ENCODE peak calls at places on chromosomes 5 and 9, in six cellular contexts. One of them, this sample, is unnamed.

GRCh38 chr5:72465068-72465467 is 42.1 kb downstream of the ZNF366 start:
- DNase-seq in PC-3: no peak
- DNase-seq in PC-9: no peak
- DNase-seq in hepatocyte: no peak
- DNase-seq in GM23248: no peak
- DNase-seq in HepG2: no peak
- DNase-seq in this sample: no peak

GRCh38 chr5:82754759-82755158 is 322.4 kb downstream of the TMEM167A start:
- DNase-seq in GM23248: no peak
- DNase-seq in PC-9: no peak
- DNase-seq in HepG2: no peak
- DNase-seq in hepatocyte: no peak
- DNase-seq in PC-3: no peak
- DNase-seq in this sample: no peak

GRCh38 chr9:112447283-112447761 is 39.3 kb upstream of the KIAA1958 start:
- DNase-seq in PC-3: no peak
- DNase-seq in hepatocyte: peak; percentile 34
- DNase-seq in HepG2: no peak
- DNase-seq in GM23248: peak; percentile 90
- DNase-seq in PC-9: no peak
- DNase-seq in this sample: no peak

GRCh38 chr9:87290241-87290700 is 207.4 kb upstream of the DAPK1 start:
- DNase-seq in hepatocyte: peak; percentile 27
- DNase-seq in PC-9: no peak
- DNase-seq in GM23248: peak; percentile 55
- DNase-seq in HepG2: no peak
- DNase-seq in PC-3: no peak
- DNase-seq in this sample: no peak

GRCh38 chr9:88533951-88534455 is 975 bp upstream of the NXNL2 start:
- DNase-seq in GM23248: peak; percentile 65
- DNase-seq in PC-9: peak; percentile 41
- DNase-seq in HepG2: no peak
- DNase-seq in PC-3: peak; percentile 57
- DNase-seq in hepatocyte: peak; percentile 73
- DNase-seq in this sample: no peak

GRCh38 chr9:114166103-114166470 is 10.8 kb downstream of the COL27A1 start:
- DNase-seq in hepatocyte: no peak
- DNase-seq in GM23248: no peak
- DNase-seq in PC-9: no peak
- DNase-seq in HepG2: no peak
- DNase-seq in PC-3: no peak
- DNase-seq in this sample: no peak

GRCh38 chr9:11064853-11065252 is 452.1 kb upstream of the PTPRD start:
- DNase-seq in GM23248: no peak
- DNase-seq in HepG2: peak; percentile 5
- DNase-seq in hepatocyte: no peak
- DNase-seq in PC-3: no peak
- DNase-seq in PC-9: peak; percentile 91
- DNase-seq in this sample: no peak

GRCh38 chr5:152883061-152883460 is 478.0 kb upstream of the NMUR2 start:
- DNase-seq in PC-9: no peak
- DNase-seq in PC-3: no peak
- DNase-seq in GM23248: no peak
- DNase-seq in HepG2: no peak
- DNase-seq in hepatocyte: no peak
- DNase-seq in this sample: no peak

GRCh38 chr9:79630521-79631403 is 59.0 kb downstream of the TLE4 start:
- DNase-seq in hepatocyte: no peak
- DNase-seq in HepG2: no peak
- DNase-seq in PC-3: no peak
- DNase-seq in PC-9: no peak
- DNase-seq in GM23248: no peak
- DNase-seq in this sample: no peak

GRCh38 chr9:38074441-38074943 is 5.5 kb upstream of the SHB start:
- DNase-seq in PC-9: no peak
- DNase-seq in GM23248: peak; percentile 53
- DNase-seq in PC-3: no peak
- DNase-seq in HepG2: peak; percentile 72
- DNase-seq in hepatocyte: no peak
- DNase-seq in this sample: no peak

GRCh38 chr5:683619-684481 is 9.3 kb downstream of the TPPP start:
- DNase-seq in PC-3: no peak
- DNase-seq in HepG2: no peak
- DNase-seq in GM23248: no peak
- DNase-seq in hepatocyte: no peak
- DNase-seq in PC-9: peak; percentile 73
- DNase-seq in this sample: no peak

GRCh38 chr9:107422189-107422802 is 67.3 kb downstream of the KLF4 start:
- DNase-seq in HepG2: peak; percentile 73
- DNase-seq in GM23248: peak; percentile 85
- DNase-seq in hepatocyte: peak; percentile 90
- DNase-seq in PC-3: peak; percentile 75
- DNase-seq in PC-9: peak; percentile 65
- DNase-seq in this sample: peak; percentile 53

GRCh38 chr9:119902611-119903010 is 533.4 kb upstream of the BRINP1 start:
- DNase-seq in PC-3: no peak
- DNase-seq in hepatocyte: no peak
- DNase-seq in HepG2: no peak
- DNase-seq in GM23248: no peak
- DNase-seq in PC-9: no peak
- DNase-seq in this sample: no peak

GRCh38 chr9:114098660-114099522 is at the start of gene KIF12:
- DNase-seq in PC-9: no peak
- DNase-seq in PC-3: peak; percentile 25
- DNase-seq in HepG2: peak; percentile 74
- DNase-seq in hepatocyte: peak; percentile 91
- DNase-seq in GM23248: peak; percentile 26
- DNase-seq in this sample: no peak

GRCh38 chr9:100104314-100104713 is 5.3 kb downstream of the INVS start:
- DNase-seq in PC-9: no peak
- DNase-seq in PC-3: peak; percentile 55
- DNase-seq in HepG2: no peak
- DNase-seq in hepatocyte: no peak
- DNase-seq in GM23248: peak; percentile 50
- DNase-seq in this sample: no peak

GRCh38 chr5:122259995-122260394 is 52.0 kb upstream of the SNCAIP start:
- DNase-seq in PC-9: no peak
- DNase-seq in PC-3: peak; percentile 5
- DNase-seq in hepatocyte: peak; percentile 47
- DNase-seq in GM23248: peak; percentile 95
- DNase-seq in HepG2: peak; percentile 1
- DNase-seq in this sample: no peak

GRCh38 chr5:137415231-137415681 is 83.9 kb downstream of the SPOCK1 start:
- DNase-seq in PC-9: no peak
- DNase-seq in PC-3: peak; percentile 61
- DNase-seq in hepatocyte: no peak
- DNase-seq in HepG2: no peak
- DNase-seq in GM23248: peak; percentile 91
- DNase-seq in this sample: no peak

GRCh38 chr5:151647320-151647861 is 39.3 kb downstream of the SPARC start:
- DNase-seq in HepG2: no peak
- DNase-seq in PC-3: peak; percentile 41
- DNase-seq in hepatocyte: no peak
- DNase-seq in PC-9: peak; percentile 78
- DNase-seq in GM23248: no peak
- DNase-seq in this sample: no peak

GRCh38 chr5:58629190-58630159 is 46.6 kb downstream of the RAB3C start:
- DNase-seq in hepatocyte: peak; percentile 50
- DNase-seq in GM23248: no peak
- DNase-seq in PC-9: no peak
- DNase-seq in PC-3: no peak
- DNase-seq in HepG2: peak; percentile 7
- DNase-seq in this sample: no peak

GRCh38 chr9:82882744-82883143 is 180.2 kb downstream of the RASEF start:
- DNase-seq in PC-9: no peak
- DNase-seq in GM23248: no peak
- DNase-seq in HepG2: no peak
- DNase-seq in hepatocyte: no peak
- DNase-seq in PC-3: peak; percentile 43
- DNase-seq in this sample: no peak

GRCh38 chr9:134370213-134370492 is 43.9 kb downstream of the RXRA start:
- DNase-seq in GM23248: no peak
- DNase-seq in hepatocyte: no peak
- DNase-seq in PC-9: no peak
- DNase-seq in HepG2: no peak
- DNase-seq in PC-3: no peak
- DNase-seq in this sample: no peak

GRCh38 chr5:150159741-150160179 is 4.1 kb upstream of the PDGFRB start:
- DNase-seq in PC-3: no peak
- DNase-seq in GM23248: peak; percentile 89
- DNase-seq in hepatocyte: no peak
- DNase-seq in HepG2: no peak
- DNase-seq in PC-9: no peak
- DNase-seq in this sample: peak; percentile 84

GRCh38 chr5:81657386-81657785 is 93.5 kb downstream of the SSBP2 start:
- DNase-seq in PC-3: peak; percentile 68
- DNase-seq in HepG2: no peak
- DNase-seq in hepatocyte: peak; percentile 14
- DNase-seq in GM23248: no peak
- DNase-seq in PC-9: no peak
- DNase-seq in this sample: no peak

GRCh38 chr9:14893280-14893679 is 16.9 kb downstream of the FREM1 start:
- DNase-seq in PC-3: no peak
- DNase-seq in PC-9: no peak
- DNase-seq in hepatocyte: no peak
- DNase-seq in GM23248: no peak
- DNase-seq in HepG2: no peak
- DNase-seq in this sample: no peak

GRCh38 chr9:113640418-113640817 is 176.9 kb downstream of the RGS3 start:
- DNase-seq in HepG2: no peak
- DNase-seq in PC-9: no peak
- DNase-seq in GM23248: no peak
- DNase-seq in hepatocyte: no peak
- DNase-seq in PC-3: no peak
- DNase-seq in this sample: no peak

GRCh38 chr5:177546262-177546741 is 8.1 kb downstream of the FAM193B start:
- DNase-seq in PC-3: peak; percentile 99
- DNase-seq in GM23248: peak; percentile 97
- DNase-seq in hepatocyte: peak; percentile 74
- DNase-seq in HepG2: peak; percentile 93
- DNase-seq in PC-9: peak; percentile 95
- DNase-seq in this sample: no peak

GRCh38 chr5:143879646-143880045 is 67.7 kb downstream of the HMHB1 start:
- DNase-seq in HepG2: peak; percentile 5
- DNase-seq in GM23248: no peak
- DNase-seq in PC-3: no peak
- DNase-seq in hepatocyte: no peak
- DNase-seq in PC-9: no peak
- DNase-seq in this sample: no peak

GRCh38 chr5:36378551-36378950 is 76.8 kb upstream of the RANBP3L start:
- DNase-seq in PC-9: no peak
- DNase-seq in GM23248: peak; percentile 59
- DNase-seq in hepatocyte: no peak
- DNase-seq in HepG2: no peak
- DNase-seq in PC-3: no peak
- DNase-seq in this sample: no peak

GRCh38 chr5:530556-530955 is 6.3 kb upstream of the SLC9A3 start:
- DNase-seq in PC-3: no peak
- DNase-seq in hepatocyte: no peak
- DNase-seq in PC-9: no peak
- DNase-seq in GM23248: no peak
- DNase-seq in HepG2: no peak
- DNase-seq in this sample: no peak

GRCh38 chr5:115551415-115551814 is 6.8 kb upstream of the FEM1C start:
- DNase-seq in GM23248: peak; percentile 57
- DNase-seq in HepG2: no peak
- DNase-seq in PC-3: peak; percentile 52
- DNase-seq in hepatocyte: peak; percentile 39
- DNase-seq in PC-9: peak; percentile 45
- DNase-seq in this sample: no peak

GRCh38 chr5:39432687-39433086 is 7.9 kb upstream of the DAB2 start:
- DNase-seq in PC-3: no peak
- DNase-seq in GM23248: no peak
- DNase-seq in PC-9: no peak
- DNase-seq in hepatocyte: peak; percentile 33
- DNase-seq in HepG2: no peak
- DNase-seq in this sample: no peak

GRCh38 chr9:2264081-2264480 is 248.9 kb downstream of the SMARCA2 start:
- DNase-seq in hepatocyte: no peak
- DNase-seq in PC-9: no peak
- DNase-seq in PC-3: no peak
- DNase-seq in GM23248: no peak
- DNase-seq in HepG2: no peak
- DNase-seq in this sample: no peak

GRCh38 chr9:2262371-2262770 is 247.2 kb downstream of the SMARCA2 start:
- DNase-seq in PC-9: no peak
- DNase-seq in GM23248: no peak
- DNase-seq in PC-3: no peak
- DNase-seq in hepatocyte: no peak
- DNase-seq in HepG2: no peak
- DNase-seq in this sample: no peak

GRCh38 chr9:2261421-2262103 is 246.4 kb downstream of the SMARCA2 start:
- DNase-seq in GM23248: no peak
- DNase-seq in PC-9: no peak
- DNase-seq in PC-3: no peak
- DNase-seq in HepG2: no peak
- DNase-seq in hepatocyte: no peak
- DNase-seq in this sample: no peak

GRCh38 chr9:2262809-2263510 is 247.8 kb downstream of the SMARCA2 start:
- DNase-seq in GM23248: no peak
- DNase-seq in PC-9: no peak
- DNase-seq in hepatocyte: no peak
- DNase-seq in HepG2: no peak
- DNase-seq in PC-3: no peak
- DNase-seq in this sample: no peak

GRCh38 chr9:2263665-2264064 is 248.5 kb downstream of the SMARCA2 start:
- DNase-seq in PC-9: no peak
- DNase-seq in HepG2: no peak
- DNase-seq in GM23248: no peak
- DNase-seq in hepatocyte: no peak
- DNase-seq in PC-3: no peak
- DNase-seq in this sample: no peak
- H3K4me2 ChIP-seq in PC-9: no peak overlapping the region
- H3K4me2 ChIP-seq in HepG2: no peak overlapping the region
- H3K4me2 ChIP-seq in GM23248: no peak overlapping the region
- H3K4me2 ChIP-seq in hepatocyte: no peak overlapping the region
- H3K4me2 ChIP-seq in PC-3: no peak overlapping the region
- H3K4me2 ChIP-seq in this sample: no peak overlapping the region

GRCh38 chr9:121354770-121355169 is 15.3 kb downstream of the STOM start:
- DNase-seq in GM23248: no peak
- DNase-seq in HepG2: no peak
- DNase-seq in PC-3: no peak
- DNase-seq in PC-9: no peak
- DNase-seq in hepatocyte: no peak
- DNase-seq in this sample: no peak
- H3K4me1 ChIP-seq in GM23248: peaks cover 30% of the 10 kb centered on the region
- H3K4me1 ChIP-seq in HepG2: no peaks in the 10 kb centered on the region
- H3K4me1 ChIP-seq in PC-3: peaks cover 23% of the 10 kb centered on the region
- H3K4me1 ChIP-seq in PC-9: peaks cover 26% of the 10 kb centered on the region
- H3K4me1 ChIP-seq in hepatocyte: peaks cover 15% of the 10 kb centered on the region
- H3K4me1 ChIP-seq in this sample: no peaks in the 10 kb centered on the region

GRCh38 chr5:77987331-77987730 is 211.2 kb upstream of the TBCA start:
- DNase-seq in GM23248: no peak
- DNase-seq in HepG2: no peak
- DNase-seq in hepatocyte: no peak
- DNase-seq in PC-9: no peak
- DNase-seq in PC-3: no peak
- DNase-seq in this sample: no peak
- TF ChIP-seq EZH2 in GM23248: no peak
- TF ChIP-seq EZH2 in HepG2: no peak
- TF ChIP-seq EZH2 in hepatocyte: no peak
- TF ChIP-seq EZH2 in PC-9: no peak
- TF ChIP-seq EZH2 in PC-3: no peak
- TF ChIP-seq EZH2 in this sample: no peak

GRCh38 chr5:67200809-67201562 is 4.4 kb upstream of the CD180 start:
- DNase-seq in GM23248: no peak
- DNase-seq in hepatocyte: no peak
- DNase-seq in PC-9: no peak
- DNase-seq in PC-3: no peak
- DNase-seq in HepG2: no peak
- DNase-seq in this sample: no peak
- H3K4me2 ChIP-seq in GM23248: no peak overlapping the region
- H3K4me2 ChIP-seq in hepatocyte: no peak overlapping the region
- H3K4me2 ChIP-seq in PC-9: no peak overlapping the region
- H3K4me2 ChIP-seq in PC-3: no peak overlapping the region
- H3K4me2 ChIP-seq in HepG2: no peak overlapping the region
- H3K4me2 ChIP-seq in this sample: no peak overlapping the region